ENCODE peak calls at places on chromosomes 16 and 17, in six cellular contexts. L, Y, A, M, Q and C are unnamed samples.

GRCh38 chr17:63911657-63912100 is 621 bp upstream of the CSHL1 start:
- DNase-seq in A (no peak), Q (no peak), L (peak; percentile 31), M (peak; percentile 78), Y (no peak), C (peak; percentile 70)

GRCh38 chr16:13376174-13376573 is 474.8 kb downstream of the SHISA9 start:
- DNase-seq in Q (no peak), M (peak; percentile 61), L (no peak), A (no peak), Y (peak; percentile 71), C (no peak)

GRCh38 chr17:31684901-31685300 is 174.1 kb downstream of the COPRS start:
- DNase-seq in Y (no peak), Q (no peak), A (no peak), L (no peak), M (no peak), C (no peak)

GRCh38 chr17:512926-513325 is 160.3 kb upstream of the RPH3AL start:
- DNase-seq in A (no peak), Y (peak; percentile 41), M (no peak), Q (no peak), L (peak; percentile 70), C (no peak)

GRCh38 chr16:4525069-4525468 is 13.5 kb downstream of the CDIP1 start:
- DNase-seq in A (no peak), Q (no peak), L (no peak), M (no peak), Y (no peak), C (no peak)

GRCh38 chr17:32318071-32318470 is 23.9 kb downstream of the C17orf75 start:
- DNase-seq in M (no peak), Q (no peak), Y (no peak), A (no peak), L (no peak), C (no peak)

GRCh38 chr16:9048302-9048700 is 43.1 kb upstream of the HAPSTR1 start:
- DNase-seq in Y (no peak), A (no peak), M (no peak), L (no peak), Q (no peak), C (no peak)

GRCh38 chr17:61968757-61969156 is 41.0 kb upstream of the INTS2 start:
- DNase-seq in A (no peak), Q (no peak), Y (no peak), L (no peak), M (no peak), C (no peak)

GRCh38 chr17:7045492-7046126 is 1.7 kb upstream of the SLC16A11 start:
- DNase-seq in Q (peak; percentile 53), A (peak; percentile 67), M (no peak), Y (peak; percentile 64), L (no peak), C (no peak)

GRCh38 chr16:29816694-29817441 is 916 bp downstream of the PAGR1 start:
- DNase-seq in M (peak; percentile 67), A (no peak), Y (peak; percentile 69), L (peak; percentile 63), Q (no peak), C (no peak)

GRCh38 chr17:72381597-72382397 is 261.0 kb downstream of the SOX9 start:
- DNase-seq in M (no peak), Y (no peak), Q (no peak), A (no peak), L (no peak), C (no peak)

GRCh38 chr16:66099261-66099660 is 267.2 kb upstream of the CDH5 start:
- DNase-seq in L (no peak), A (no peak), Q (no peak), Y (no peak), M (no peak), C (no peak)

GRCh38 chr16:19898924-19899604 is 14.4 kb upstream of the GPRC5B start:
- DNase-seq in L (peak; percentile 60), Y (peak; percentile 46), Q (no peak), M (peak; percentile 70), A (no peak), C (no peak)

GRCh38 chr17:37309051-37309450 is 66.7 kb upstream of the C17orf78 start:
- DNase-seq in M (no peak), Y (no peak), A (no peak), L (no peak), Q (no peak), C (no peak)

GRCh38 chr17:1577657-1578428 is 15.3 kb upstream of the PITPNA start:
- DNase-seq in Q (no peak), L (no peak), A (no peak), M (no peak), Y (no peak), C (no peak)

GRCh38 chr17:63919311-63919723 is 678 bp upstream of the GH1 start:
- DNase-seq in M (peak; percentile 88), Y (peak; percentile 38), Q (peak; percentile 71), L (peak; percentile 41), A (peak; percentile 15), C (no peak)

GRCh38 chr16:73879621-73880020 is 417.0 kb upstream of the PSMD7 start:
- DNase-seq in A (no peak), Q (no peak), M (no peak), L (no peak), Y (no peak), C (no peak)

GRCh38 chr17:149231-149630 is 11.9 kb downstream of the SCGB1C2 start:
- DNase-seq in L (no peak), Q (no peak), A (no peak), M (no peak), Y (no peak), C (no peak)

GRCh38 chr16:14378684-14379467 is 251.2 kb downstream of the PARN start:
- DNase-seq in Y (peak; percentile 91), A (no peak), Q (no peak), M (no peak), L (no peak), C (no peak)

GRCh38 chr17:66985338-66985737 is 20.8 kb downstream of the CACNG4 start:
- DNase-seq in L (no peak), Q (peak; percentile 20), Y (no peak), A (no peak), M (peak; percentile 60), C (no peak)

GRCh38 chr17:2580641-2581040 is 12.8 kb upstream of the PAFAH1B1 start:
- DNase-seq in L (no peak), Q (no peak), A (no peak), M (no peak), Y (no peak), C (no peak)

GRCh38 chr16:54099627-54100026 is 187.0 kb downstream of the IRX3 start:
- DNase-seq in L (no peak), Q (no peak), M (no peak), Y (no peak), A (no peak), C (no peak)

GRCh38 chr16:66290431-66290830 is 76.1 kb upstream of the CDH5 start:
- DNase-seq in M (no peak), L (no peak), Y (no peak), Q (no peak), A (no peak), C (peak; percentile 41)

DNA sequence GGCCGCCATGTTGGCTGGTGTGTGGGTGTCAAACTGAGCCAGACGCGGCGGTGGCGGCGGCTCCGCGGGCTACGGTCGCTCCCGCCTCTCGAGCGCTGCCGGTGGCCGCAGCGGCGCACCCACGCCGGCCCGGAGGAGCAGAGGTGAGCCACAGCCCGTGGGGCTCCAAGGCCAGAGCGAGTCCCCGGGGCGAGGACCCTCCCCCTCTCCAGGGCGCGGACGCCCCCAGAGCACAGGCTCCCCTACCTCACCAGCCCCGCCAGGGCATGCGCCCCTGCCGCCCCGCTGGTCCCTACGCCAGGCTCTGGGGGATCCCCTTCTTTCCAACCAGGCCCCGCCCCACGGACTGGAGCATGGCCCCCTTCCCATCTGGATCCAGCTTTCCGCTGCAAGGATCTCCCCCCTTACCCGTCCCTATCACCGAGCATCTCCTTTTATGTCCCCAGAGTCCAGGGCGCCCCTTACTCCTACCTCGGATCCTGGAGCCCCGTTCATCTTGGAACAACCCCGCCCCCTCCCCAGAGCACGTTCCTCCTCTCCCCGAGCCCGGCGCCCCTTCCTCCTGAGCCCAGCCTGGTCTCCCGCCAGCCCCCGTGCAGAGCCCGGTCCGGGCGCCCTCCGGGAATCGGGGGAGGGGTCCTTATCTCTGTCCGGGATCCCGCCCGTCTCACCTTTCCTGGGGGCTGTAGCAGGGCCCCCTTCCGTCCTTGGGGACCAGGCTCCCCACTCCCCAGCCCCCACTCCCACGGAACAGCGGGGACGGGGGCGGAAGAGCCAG is 412 bp downstream of the EPN2 start:
- DNase-seq in A (no peak), Y (peak; percentile 26), M (peak; percentile 74), Q (no peak), L (peak; percentile 61), C (peak; percentile 79)
- TF ChIP-seq CTCF in A (no peak), Y (no peak), M (no peak), Q (peak; percentile 16), L (no peak), C (no peak)

GRCh38 chr16:50371036-50371716 is 2.4 kb upstream of the BRD7 start:
- DNase-seq in A (no peak), Y (no peak), Q (no peak), M (no peak), L (no peak), C (no peak)

GRCh38 chr16:50373345-50373701 is 4.5 kb upstream of the BRD7 start:
- DNase-seq in L (no peak), Q (no peak), Y (no peak), M (no peak), A (no peak), C (no peak)

GRCh38 chr16:50373780-50374179 is 5.0 kb upstream of the BRD7 start:
- DNase-seq in A (no peak), L (no peak), M (no peak), Y (no peak), Q (no peak), C (no peak)

GRCh38 chr16:50372611-50373344 is 4.0 kb upstream of the BRD7 start:
- DNase-seq in M (no peak), Y (peak; percentile 47), L (no peak), A (no peak), Q (no peak), C (no peak)

GRCh38 chr16:50371936-50372595 is 3.3 kb upstream of the BRD7 start:
- DNase-seq in A (no peak), Y (no peak), M (no peak), L (no peak), Q (no peak), C (no peak)
- TF ChIP-seq CTCF in A (peak; percentile 31), Y (no peak), M (no peak), L (no peak), Q (peak; percentile 10), C (no peak)

GRCh38 chr16:57828272-57829161 is 26.2 kb upstream of the KIFC3 start:
- DNase-seq in Y (no peak), Q (no peak), M (no peak), L (no peak), A (no peak), C (no peak)
- TF ChIP-seq CTCF in Y (no peak), Q (no peak), M (no peak), L (no peak), A (peak; percentile 17), C (no peak)

GRCh38 chr17:9646556-9646905 is 1.2 kb downstream of the USP43 start:
- DNase-seq in Q (no peak), A (no peak), L (no peak), Y (no peak), M (no peak), C (no peak)

GRCh38 chr17:9643611-9644010 is 1.7 kb upstream of the USP43 start:
- DNase-seq in Q (no peak), M (no peak), Y (no peak), L (no peak), A (no peak), C (no peak)

GRCh38 chr17:9644910-9645751 is at the start of gene USP43:
- DNase-seq in L (no peak), Y (peak; percentile 81), A (no peak), M (peak; percentile 59), Q (no peak), C (no peak)

GRCh38 chr17:9647014-9647413 is 1.7 kb downstream of the USP43 start:
- DNase-seq in L (no peak), M (no peak), Q (no peak), Y (peak; percentile 70), A (no peak), C (peak; percentile 32)

GRCh38 chr17:9645858-9646555 is 690 bp downstream of the USP43 start:
- DNase-seq in Q (no peak), Y (peak; percentile 76), M (peak; percentile 55), A (no peak), L (no peak), C (no peak)
- TF ChIP-seq CTCF in Q (no peak), Y (no peak), M (no peak), A (no peak), L (no peak), C (no peak)